ENCODE peak calls at places on chromosome 12, in seven cellular contexts. B is endothelial cell of umbilical vein, P is K562, I is GM23248, Y is SK-N-SH, J is NT2/D1, G is mesendoderm. A is an unnamed sample. For H3K4me1, the result is how much of the 10 kb centered on the place peaks cover.

GRCh38 chr12:46661161-46661845 is 164.5 kb downstream of the SLC38A4 start:
- DNase-seq in B (peak), P (peak), I (peak), Y (peak), J (peak), G (peak), A (peak)

GRCh38 chr12:53103860-53104305 is 597 bp downstream of the SOAT2 start:
- DNase-seq in B (no peak), P (no peak), I (no peak), Y (no peak), J (no peak), G (no peak), A (no peak)

GRCh38 chr12:128864516-128865186 is 11.4 kb downstream of the GLT1D1 start:
- DNase-seq in B (no peak), P (no peak), I (no peak), Y (peak), J (no peak), G (no peak), A (no peak)

GRCh38 chr12:27068863-27069262 is 13.5 kb downstream of the C12orf71 start:
- DNase-seq in B (no peak), P (no peak), I (no peak), Y (no peak), J (no peak), G (no peak), A (no peak)

GRCh38 chr12:77442633-77443032 is 377.3 kb upstream of the E2F7 start:
- DNase-seq in B (no peak), P (no peak), I (peak), Y (no peak), J (no peak), G (no peak), A (no peak)

GRCh38 chr12:16350682-16351081 is 3.2 kb downstream of the MGST1 start:
- DNase-seq in B (no peak), P (no peak), I (peak), Y (no peak), J (no peak), G (peak), A (peak)

GRCh38 chr12:9124346-9125031 is 8.8 kb upstream of the A2M start:
- DNase-seq in B (no peak), P (no peak), I (no peak), Y (no peak), J (no peak), G (no peak), A (no peak)

GRCh38 chr12:63816031-63816430 is 28.5 kb upstream of the SRGAP1 start:
- DNase-seq in B (no peak), P (no peak), I (no peak), Y (no peak), J (no peak), G (no peak), A (no peak)

GRCh38 chr12:81450920-81451739 is 308.0 kb downstream of the PPFIA2 start:
- DNase-seq in B (peak), P (peak), I (peak), Y (peak), J (peak), G (peak), A (peak)

GRCh38 chr12:66314278-66314677 is 12.0 kb downstream of the HELB start:
- DNase-seq in B (no peak), P (no peak), I (no peak), Y (no peak), J (no peak), G (no peak), A (no peak)

GRCh38 chr12:72836184-72836583 is 564.0 kb downstream of the TRHDE start:
- DNase-seq in B (no peak), P (no peak), I (no peak), Y (no peak), J (no peak), G (no peak), A (no peak)

GRCh38 chr12:53324113-53324778 is 2.8 kb upstream of the AAAS start:
- DNase-seq in B (no peak), P (peak), I (no peak), Y (no peak), J (no peak), G (no peak), A (no peak)

GRCh38 chr12:57755454-57756372 is 810 bp downstream of the MARCHF9 start:
- DNase-seq in B (no peak), P (peak), I (peak), Y (peak), J (no peak), G (no peak), A (peak)

GRCh38 chr12:97716356-97716755 is 253.8 kb downstream of the RMST start:
- DNase-seq in B (no peak), P (no peak), I (no peak), Y (peak), J (no peak), G (peak), A (no peak)

GRCh38 chr12:120669055-120669828 is 17.7 kb upstream of the MLEC start:
- DNase-seq in B (no peak), P (no peak), I (peak), Y (peak), J (no peak), G (no peak), A (peak)

GRCh38 chr12:122326597-122326996 is 60.3 kb upstream of the VPS33A start:
- DNase-seq in B (no peak), P (no peak), I (no peak), Y (no peak), J (no peak), G (no peak), A (no peak)

GRCh38 chr12:113190761-113191160 is 5.2 kb downstream of the RITA1 start:
- DNase-seq in B (peak), P (peak), I (peak), Y (peak), J (peak), G (peak), A (peak)

GRCh38 chr12:95736631-95737030 is 53.9 kb downstream of the NTN4 start:
- DNase-seq in B (no peak), P (no peak), I (peak), Y (no peak), J (no peak), G (no peak), A (peak)

GRCh38 chr12:153080-153746 is 60.7 kb downstream of the SLC6A12 start:
- DNase-seq in B (peak), P (peak), I (peak), Y (peak), J (peak), G (peak), A (peak)

GRCh38 chr12:92928431-92928961 is 599 bp downstream of the EEA1 start:
- DNase-seq in B (peak), P (peak), I (peak), Y (peak), J (no peak), G (no peak), A (peak)

GRCh38 chr12:16352481-16352880 is 5.0 kb downstream of the MGST1 start:
- DNase-seq in B (no peak), P (no peak), I (peak), Y (no peak), J (no peak), G (peak), A (no peak)

GRCh38 chr12:109147954-109148353 is 31.6 kb downstream of the ACACB start:
- DNase-seq in B (no peak), P (no peak), I (peak), Y (no peak), J (no peak), G (no peak), A (peak)

GRCh38 chr12:47094804-47095203 is 15.0 kb upstream of the AMIGO2 start:
- DNase-seq in B (no peak), P (no peak), I (no peak), Y (no peak), J (no peak), G (no peak), A (no peak)

GRCh38 chr12:111438501-111438900 is 32.8 kb downstream of the SH2B3 start:
- DNase-seq in B (peak), P (no peak), I (peak), Y (no peak), J (no peak), G (peak), A (peak)

GRCh38 chr12:113152835-113153814 is 3.6 kb downstream of the CFAP73 start:
- DNase-seq in B (peak), P (peak), I (peak), Y (peak), J (peak), G (peak), A (peak)

GRCh38 chr12:54688309-54689033 is 40.3 kb upstream of the DCD start:
- DNase-seq in B (no peak), P (no peak), I (no peak), Y (no peak), J (no peak), G (no peak), A (no peak)

GRCh38 chr12:1796515-1797010 is 23.8 kb upstream of the LRTM2 start:
- DNase-seq in B (peak), P (no peak), I (peak), Y (no peak), J (no peak), G (peak), A (no peak)

GRCh38 chr12:1794440-1795090 is 25.8 kb upstream of the LRTM2 start:
- DNase-seq in B (no peak), P (no peak), I (no peak), Y (peak), J (no peak), G (peak), A (no peak)

GRCh38 chr12:1797011-1797901 is 23.1 kb upstream of the LRTM2 start:
- DNase-seq in B (no peak), P (no peak), I (peak), Y (peak), J (no peak), G (no peak), A (no peak)

GRCh38 chr12:1795221-1795784 is 25.1 kb upstream of the LRTM2 start:
- DNase-seq in B (no peak), P (no peak), I (no peak), Y (peak), J (no peak), G (peak), A (no peak)

DNA sequence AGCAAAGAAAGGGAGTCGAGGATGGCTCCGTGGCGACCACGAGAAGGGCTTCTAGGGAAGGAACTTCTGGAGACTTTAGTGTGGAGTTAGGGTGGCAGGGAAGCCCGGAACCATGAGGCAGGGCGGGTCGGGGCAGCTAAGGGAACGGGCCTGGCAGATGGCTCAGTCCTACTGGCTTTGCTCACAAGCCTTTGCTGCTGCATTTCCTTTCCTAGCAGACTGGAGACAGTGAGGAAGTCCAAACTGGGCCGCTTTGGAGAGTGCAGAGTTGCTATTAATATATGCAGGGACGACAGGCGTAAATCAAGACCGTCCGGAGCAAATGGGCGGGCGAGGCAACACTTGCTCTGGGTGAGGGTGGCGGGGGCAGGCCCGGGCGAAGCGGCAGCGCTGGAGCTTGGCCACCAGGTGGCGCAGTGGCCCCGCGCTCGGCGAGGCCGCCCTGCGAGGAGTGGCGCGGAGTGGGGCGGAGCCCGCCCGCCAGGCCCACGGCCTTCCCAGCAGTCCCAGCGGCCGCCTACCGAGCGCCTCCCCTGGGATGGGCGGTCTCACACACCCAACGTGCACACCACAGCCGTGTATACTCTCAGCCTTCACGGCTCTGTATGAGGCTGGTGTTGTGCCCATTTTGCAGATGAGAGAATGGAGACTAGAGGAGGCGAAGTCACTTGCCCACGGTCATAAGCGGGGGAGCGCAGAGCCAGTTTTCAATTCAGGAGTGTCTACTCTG is 24.4 kb upstream of the LRTM2 start:
- DNase-seq in B (peak), P (peak), I (peak), Y (peak), J (peak), G (peak), A (peak)
- H3K9ac ChIP-seq in B (no peak), P (no peak), I (peak), Y (no peak), J (peak), G (peak), A (peak)

GRCh38 chr12:110367209-110367864 is 36.2 kb downstream of the ANAPC7 start:
- DNase-seq in B (no peak), P (no peak), I (no peak), Y (no peak), J (no peak), G (no peak), A (no peak)
- H3K4me1 ChIP-seq in B (under half), P (under half), I (under half), Y (under half), J (under half), G (under half), A (under half)

DNA sequence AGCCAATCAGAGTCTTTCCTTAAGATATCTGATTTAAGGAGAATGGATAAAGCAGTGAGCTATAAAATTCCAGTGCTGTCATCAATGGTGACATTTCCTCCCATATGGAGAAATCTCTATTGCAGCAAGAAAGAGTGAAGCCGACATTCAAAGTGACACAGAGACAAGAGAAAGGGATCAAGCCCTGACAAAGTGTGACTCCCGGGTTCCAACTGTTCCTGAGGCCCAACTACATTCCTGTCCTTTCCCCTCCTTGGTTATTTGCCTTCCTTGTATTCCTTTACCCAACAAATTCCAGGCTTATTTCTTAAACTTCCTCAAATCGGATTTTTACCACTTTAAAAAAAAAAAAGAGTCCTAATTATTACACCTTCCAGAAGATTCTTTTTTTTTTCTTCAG is 430.0 kb upstream of the SOX5 start:
- DNase-seq in B (no peak), P (no peak), I (no peak), Y (no peak), J (no peak), G (peak), A (no peak)
- H3K9ac ChIP-seq in B (no peak), P (no peak), I (no peak), Y (no peak), J (no peak), G (no peak), A (no peak)

DNA sequence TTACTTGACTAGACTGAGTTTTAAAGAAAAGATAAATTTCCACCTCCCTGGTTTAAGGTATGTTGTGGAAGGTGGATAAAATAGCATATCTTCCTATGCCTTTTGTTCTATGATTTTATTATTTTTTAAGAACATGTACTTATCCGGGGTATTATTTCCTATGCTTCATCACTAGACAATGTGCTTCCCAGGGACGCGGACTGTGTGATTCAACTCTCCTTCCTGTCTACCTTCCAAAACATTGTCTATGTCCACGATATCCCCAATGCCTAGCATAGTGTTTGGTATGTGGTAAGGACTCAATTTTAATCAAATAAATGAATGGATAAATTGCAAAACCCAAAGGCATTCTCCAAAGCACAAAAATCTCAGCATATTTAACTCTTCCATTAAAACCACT is 8.3 kb upstream of the CCND2 start:
- DNase-seq in B (peak), P (no peak), I (no peak), Y (no peak), J (no peak), G (no peak), A (no peak)
- H3K4me1 ChIP-seq in B (under half), P (under half), I (under half), Y (under half), J (under half), G (under half), A (under half)

GRCh38 chr12:31362115-31362758 is 36.3 kb upstream of the SINHCAF start:
- DNase-seq in B (no peak), P (peak), I (no peak), Y (no peak), J (peak), G (peak), A (no peak)

GRCh38 chr12:31363416-31363809 is 37.5 kb upstream of the SINHCAF start:
- DNase-seq in B (no peak), P (no peak), I (no peak), Y (no peak), J (no peak), G (no peak), A (no peak)

GRCh38 chr12:31361730-31362114 is 35.8 kb upstream of the SINHCAF start:
- DNase-seq in B (no peak), P (no peak), I (no peak), Y (no peak), J (no peak), G (no peak), A (no peak)

GRCh38 chr12:31363826-31364225 is 37.9 kb upstream of the SINHCAF start:
- DNase-seq in B (no peak), P (no peak), I (no peak), Y (no peak), J (no peak), G (no peak), A (no peak)

DNA sequence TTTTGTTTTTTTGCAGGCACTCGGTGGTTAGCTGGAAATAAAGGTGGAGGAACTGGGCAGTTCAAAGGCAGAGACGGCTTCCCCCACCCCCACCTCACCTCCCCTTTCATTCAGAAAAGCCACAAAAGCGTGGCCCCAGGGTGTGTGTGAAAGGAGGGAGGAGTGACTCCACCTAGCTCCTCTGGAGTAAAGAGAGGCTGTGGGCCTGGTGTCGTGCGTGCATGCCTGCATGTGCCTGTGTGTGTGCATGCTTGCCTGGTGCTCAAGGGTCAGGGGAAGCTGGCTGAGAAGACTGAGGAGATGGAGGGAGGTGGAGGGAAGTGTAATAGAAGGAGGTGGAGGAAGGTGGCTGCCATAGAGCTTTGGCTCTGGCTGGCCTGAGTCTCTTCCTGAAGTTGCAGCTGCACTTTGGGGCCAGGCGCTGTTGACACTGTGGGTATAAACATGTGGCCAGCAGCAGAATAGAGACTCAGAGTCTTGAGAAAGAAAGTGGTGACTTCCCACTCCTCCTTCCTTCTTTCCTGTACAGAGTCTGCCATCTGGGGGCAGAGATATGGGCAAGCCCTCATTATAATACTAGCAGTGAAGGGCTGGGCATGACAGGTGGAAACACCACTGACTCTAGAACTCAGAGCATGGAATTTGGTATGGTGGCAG is 36.9 kb upstream of the SINHCAF start:
- DNase-seq in B (no peak), P (peak), I (no peak), Y (no peak), J (peak), G (peak), A (no peak)
- H3K9ac ChIP-seq in B (no peak), P (peak), I (no peak), Y (no peak), J (peak), G (peak), A (no peak)

DNA sequence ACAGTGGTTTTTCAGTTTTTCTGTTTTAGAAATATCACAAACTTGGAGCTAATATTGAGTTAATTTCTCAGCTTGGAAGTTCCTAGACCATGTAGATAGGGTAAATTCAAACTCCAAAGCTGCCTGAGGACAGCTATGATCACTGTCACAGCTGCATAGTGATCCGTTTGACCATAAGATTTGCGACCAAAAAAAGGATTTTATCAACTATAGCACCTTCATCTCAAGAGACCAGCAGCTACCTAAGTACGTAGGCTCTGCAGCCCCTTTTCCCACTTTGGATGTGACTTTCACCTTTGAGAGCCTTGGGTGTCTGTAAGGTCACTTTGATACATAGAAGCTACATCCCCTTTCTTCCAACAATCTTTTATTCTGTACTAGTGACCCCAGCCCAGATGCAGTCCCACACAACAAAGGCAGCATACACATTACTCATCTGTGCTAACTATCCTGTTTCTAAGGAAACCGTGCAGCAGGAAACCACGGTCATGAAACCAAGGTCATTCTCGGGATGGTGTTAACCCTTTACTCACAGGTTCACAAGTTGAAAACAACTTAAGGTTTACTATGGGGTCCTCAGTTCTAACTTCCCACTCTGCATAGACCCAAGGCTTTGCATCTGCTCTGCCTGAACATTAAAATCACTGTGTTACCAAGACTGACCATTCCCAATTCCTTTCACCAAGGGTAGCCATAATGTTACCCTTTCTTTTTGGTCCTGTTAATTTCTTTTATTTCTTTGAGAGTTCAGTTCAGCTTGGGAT is 75.4 kb downstream of the IFT81 start:
- DNase-seq in B (peak), P (no peak), I (peak), Y (peak), J (peak), G (peak), A (peak)
- H3K4me1 ChIP-seq in B (under half), P (under half), I (under half), Y (under half), J (under half), G (under half), A (under half)

GRCh38 chr12:68805592-68806120 is 2.3 kb upstream of the MDM2 start:
- DNase-seq in B (no peak), P (no peak), I (peak), Y (no peak), J (no peak), G (no peak), A (no peak)
- H3K9ac ChIP-seq in B (no peak), P (no peak), I (no peak), Y (no peak), J (no peak), G (no peak), A (no peak)

DNA sequence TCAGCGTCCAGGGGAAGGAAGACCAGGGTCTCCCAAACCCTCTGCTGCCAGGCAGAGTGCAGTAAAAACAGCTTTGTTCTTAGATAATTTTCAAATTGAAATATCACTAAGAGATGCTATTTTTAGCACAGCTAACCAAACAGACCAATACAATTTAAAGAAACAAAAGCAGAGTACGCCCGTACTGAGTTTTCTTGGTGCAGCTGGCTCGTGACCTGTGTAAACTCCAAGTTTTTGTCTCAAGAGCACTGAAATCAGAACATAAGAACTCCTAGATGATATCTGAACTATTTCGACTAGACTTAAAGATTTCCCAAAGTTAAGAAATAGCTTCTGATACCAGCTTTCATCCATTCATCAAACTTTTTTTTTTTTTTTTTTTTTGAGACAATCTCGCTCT is 10.3 kb downstream of the ARF3 start:
- DNase-seq in B (no peak), P (no peak), I (no peak), Y (no peak), J (no peak), G (no peak), A (no peak)
- H3K4me1 ChIP-seq in B (under half), P (under half), I (under half), Y (under half), J (under half), G (under half), A (under half)